ENCODE peak calls at places on chromosomes 12 and 14, in nine cellular contexts. S, V, J, D, Z, X, B, O and W are unnamed samples.

GRCh38 chr12:88111074-88111652 is 30.7 kb downstream of the CEP290 start:
- DNase-seq in X (peak; percentile 1), Z (peak; percentile 46), D (no peak), V (peak; percentile 63), J (no peak), B (no peak), O (no peak), S (no peak), W (peak; percentile 22)

GRCh38 chr14:67513631-67514108 is 19.4 kb upstream of the PLEKHH1 start:
- DNase-seq in O (no peak), V (no peak), D (no peak), J (no peak), X (no peak), B (no peak), Z (no peak), S (no peak), W (no peak)

GRCh38 chr14:71403673-71404072 is 496.4 kb downstream of the PCNX1 start:
- DNase-seq in X (no peak), Z (peak; percentile 14), V (peak; percentile 47), B (no peak), D (no peak), O (peak; percentile 39), S (no peak), J (no peak), W (no peak)

GRCh38 chr12:102992720-102993119 is 35.2 kb downstream of the ASCL1 start:
- DNase-seq in Z (no peak), V (no peak), O (no peak), J (no peak), X (no peak), S (no peak), D (no peak), B (no peak), W (no peak)

GRCh38 chr12:71360013-71360412 is 79.6 kb upstream of the LGR5 start:
- DNase-seq in B (no peak), O (no peak), V (no peak), J (no peak), S (no peak), D (no peak), X (no peak), Z (no peak), W (no peak)

GRCh38 chr14:68042591-68043210 is 223.1 kb downstream of the RAD51B start:
- DNase-seq in X (peak; percentile 32), O (no peak), Z (peak; percentile 26), V (no peak), J (no peak), D (no peak), B (no peak), S (no peak), W (peak; percentile 83)

GRCh38 chr14:101508948-101509729 is 52.2 kb upstream of the DIO3 start:
- DNase-seq in X (no peak), Z (no peak), J (no peak), O (peak; percentile 25), V (no peak), D (peak; percentile 53), B (no peak), S (peak; percentile 63), W (no peak)

GRCh38 chr12:19683178-19683927 is 244.1 kb downstream of the AEBP2 start:
- DNase-seq in B (no peak), J (no peak), Z (peak; percentile 82), D (no peak), V (peak; percentile 74), X (no peak), S (no peak), O (no peak), W (no peak)

GRCh38 chr14:64758025-64758521 is 53.8 kb downstream of the PLEKHG3 start:
- DNase-seq in J (no peak), S (peak; percentile 67), O (peak; percentile 91), D (no peak), X (no peak), B (no peak), V (peak; percentile 28), Z (peak; percentile 36), W (no peak)

GRCh38 chr14:49497725-49498348 is 88.3 kb downstream of the RPS29 start:
- DNase-seq in D (no peak), B (no peak), V (peak; percentile 83), O (no peak), X (peak; percentile 70), J (no peak), Z (peak; percentile 70), S (no peak), W (peak; percentile 26)

GRCh38 chr12:6917491-6918231 is 3.3 kb downstream of the ENO2 start:
- DNase-seq in X (no peak), V (peak; percentile 62), Z (no peak), S (peak; percentile 51), D (no peak), O (no peak), B (no peak), J (no peak), W (no peak)

GRCh38 chr14:91119556-91120311 is 5.9 kb downstream of the DGLUCY start:
- DNase-seq in J (no peak), S (no peak), X (no peak), V (no peak), O (no peak), Z (peak; percentile 74), B (peak; percentile 65), D (no peak), W (no peak)

GRCh38 chr12:132160016-132160415 is 15.8 kb downstream of the NOC4L start:
- DNase-seq in V (no peak), J (no peak), O (no peak), X (no peak), B (peak; percentile 11), Z (no peak), S (peak; percentile 46), D (no peak), W (no peak)

GRCh38 chr12:95820096-95820703 is 29.6 kb upstream of the NTN4 start:
- DNase-seq in D (no peak), X (no peak), J (no peak), B (no peak), V (peak; percentile 69), O (no peak), Z (peak; percentile 64), S (no peak), W (peak; percentile 59)

GRCh38 chr12:76688001-76688400 is 75.9 kb upstream of the ZDHHC17 start:
- DNase-seq in S (no peak), O (no peak), D (no peak), Z (no peak), B (no peak), V (peak; percentile 42), X (no peak), J (no peak), W (no peak)

DNA sequence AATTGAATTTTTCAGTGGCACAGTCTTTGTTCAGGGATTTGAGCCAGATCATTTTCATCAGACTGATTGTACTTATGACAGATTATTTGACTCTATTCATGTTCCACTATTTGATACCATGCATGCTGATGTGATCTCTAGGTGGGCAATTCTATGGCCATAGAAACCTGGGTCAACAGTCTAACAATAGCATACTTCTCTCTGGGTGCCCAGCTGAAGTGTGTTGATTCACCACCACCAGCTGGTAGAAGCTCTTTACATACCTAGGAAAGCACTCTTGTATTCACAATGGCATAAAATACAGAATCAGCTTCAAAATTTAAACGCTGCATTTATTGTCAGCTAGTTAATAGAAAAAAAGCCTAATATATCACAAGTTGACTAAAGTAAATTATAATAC is 90.2 kb upstream of the TMTC2 start:
- DNase-seq in V (no peak), X (no peak), J (no peak), S (no peak), O (no peak), B (no peak), D (no peak), Z (no peak), W (no peak)
- H3K4me3 ChIP-seq in V (no peak overlapping the region), X (no peak overlapping the region), J (no peak overlapping the region), S (no peak overlapping the region), O (no peak overlapping the region), B (no peak overlapping the region), D (no peak overlapping the region), Z (no peak overlapping the region), W (no peak overlapping the region)

DNA sequence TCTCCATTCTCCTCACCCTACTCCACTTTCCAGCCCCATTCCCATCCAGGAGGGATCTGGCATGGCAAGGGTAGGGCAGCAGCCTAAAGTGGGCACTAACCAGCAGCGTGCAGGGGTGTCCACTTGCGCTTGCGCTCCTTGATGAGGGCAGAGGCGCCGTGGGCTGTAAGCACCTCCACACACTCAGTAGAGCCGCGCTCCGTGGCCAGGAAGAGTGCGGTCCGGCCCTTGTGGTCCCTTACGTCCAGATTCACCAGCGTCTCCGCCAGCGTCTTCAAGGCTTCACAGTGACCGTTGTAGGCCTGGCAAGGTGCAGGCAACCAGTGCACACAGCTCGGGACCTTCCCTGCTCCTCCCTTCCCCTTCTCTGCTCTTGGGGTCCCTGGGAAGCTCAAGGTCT is 10.3 kb downstream of the ANKRD52 start:
- DNase-seq in X (no peak), S (no peak), B (no peak), V (no peak), O (no peak), J (no peak), D (no peak), Z (no peak), W (no peak)
- H3K36me3 ChIP-seq in X (peaks cover 97% of the 10 kb centered on the region), S (peaks cover 97% of the 10 kb centered on the region), B (peaks cover 15% of the 10 kb centered on the region), V (peaks cover 63% of the 10 kb centered on the region), O (no peaks in the 10 kb centered on the region), J (peaks cover 85% of the 10 kb centered on the region), D (peaks cover 100% of the 10 kb centered on the region), Z (peaks cover 85% of the 10 kb centered on the region), W (peaks cover 82% of the 10 kb centered on the region)

DNA sequence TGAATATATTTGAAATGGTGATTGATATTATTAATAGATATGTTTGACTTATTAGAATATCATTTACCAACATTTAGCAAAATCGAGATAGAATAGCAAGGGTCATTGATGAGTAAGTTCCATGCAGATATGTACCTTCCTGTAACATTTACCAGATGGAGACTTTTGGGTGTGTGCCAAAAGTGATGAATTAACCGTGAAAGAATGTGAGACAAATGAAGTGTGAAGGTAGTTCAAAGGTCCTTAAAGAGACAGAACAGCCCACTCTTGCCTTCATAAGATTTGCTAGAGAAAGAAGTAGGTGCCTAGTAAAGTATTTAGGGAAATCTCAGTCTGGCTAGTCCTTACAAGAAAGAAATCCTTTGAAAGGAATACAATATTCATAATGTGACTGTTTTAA is 45.5 kb downstream of the FGD4 start:
- DNase-seq in V (peak; percentile 89), X (no peak), D (no peak), Z (peak; percentile 68), S (no peak), O (peak; percentile 68), J (no peak), B (no peak), W (peak; percentile 20)
- H3K4me1 ChIP-seq in V (peaks cover 19% of the 10 kb centered on the region), X (peaks cover 10% of the 10 kb centered on the region), D (peaks cover 7% of the 10 kb centered on the region), Z (peaks cover 17% of the 10 kb centered on the region), S (no peaks in the 10 kb centered on the region), O (peaks cover 59% of the 10 kb centered on the region), J (no peaks in the 10 kb centered on the region), B (no peaks in the 10 kb centered on the region), W (no peaks in the 10 kb centered on the region)

GRCh38 chr12:124461851-124462623 is 105.4 kb downstream of the NCOR2 start:
- DNase-seq in V (no peak), O (no peak), D (no peak), S (no peak), Z (no peak), B (no peak), X (no peak), J (no peak), W (no peak)

GRCh38 chr12:124458992-124459851 is 108.2 kb downstream of the NCOR2 start:
- DNase-seq in B (no peak), O (no peak), Z (no peak), V (no peak), D (no peak), S (no peak), J (no peak), X (no peak), W (no peak)

GRCh38 chr12:124459852-124460645 is 107.4 kb downstream of the NCOR2 start:
- DNase-seq in B (no peak), V (no peak), D (no peak), S (no peak), X (no peak), J (no peak), O (no peak), Z (no peak), W (no peak)

GRCh38 chr12:124460771-124461170 is 106.6 kb downstream of the NCOR2 start:
- DNase-seq in J (no peak), Z (no peak), V (no peak), S (no peak), B (no peak), O (no peak), D (no peak), X (no peak), W (no peak)

GRCh38 chr12:124461241-124461673 is 106.2 kb downstream of the NCOR2 start:
- DNase-seq in O (no peak), X (no peak), Z (no peak), V (no peak), S (no peak), B (no peak), J (no peak), D (no peak), W (no peak)
- H3K4me3 ChIP-seq in O (no peak overlapping the region), X (peak overlapping the region; percentile 1), Z (no peak overlapping the region), V (no peak overlapping the region), S (no peak overlapping the region), B (no peak overlapping the region), J (no peak overlapping the region), D (no peak overlapping the region), W (no peak overlapping the region)